ENCODE peak calls at places on chromosomes 6 and 20, in five cellular contexts. T, I, J, P and C are unnamed samples.

GRCh38 chr6:15485875-15486274 is 177.0 kb downstream of the DTNBP1 start:
- DNase-seq in T (no peak), I (no peak), J (no peak), P (no peak), C (no peak)

GRCh38 chr6:101543796-101544195 is 150.3 kb downstream of the GRIK2 start:
- DNase-seq in T (no peak), I (no peak), J (no peak), P (no peak), C (no peak)

GRCh38 chr6:29451471-29452193 is 5.2 kb downstream of the OR11A1 start:
- DNase-seq in T (no peak), I (no peak), J (no peak), P (no peak), C (no peak)

GRCh38 chr6:6221829-6222535 is 98.5 kb downstream of the F13A1 start:
- DNase-seq in T (no peak), I (no peak), J (no peak), P (peak; percentile 41), C (no peak)

GRCh38 chr6:1535295-1535694 is 74.4 kb upstream of the FOXC1 start:
- DNase-seq in T (no peak), I (no peak), J (no peak), P (no peak), C (peak; percentile 41)

GRCh38 chr6:153591165-153591564 is 447.9 kb upstream of the OPRM1 start:
- DNase-seq in T (no peak), I (no peak), J (no peak), P (no peak), C (no peak)

GRCh38 chr6:41200901-41201783 is at the start of gene TREML2:
- DNase-seq in T (no peak), I (no peak), J (no peak), P (no peak), C (no peak)

GRCh38 chr20:62576815-62577214 is 65.5 kb upstream of the SLCO4A1 start:
- DNase-seq in T (no peak), I (no peak), J (no peak), P (no peak), C (no peak)

GRCh38 chr6:2104524-2104880 is 140.9 kb downstream of the GMDS start:
- DNase-seq in T (no peak), I (no peak), J (no peak), P (no peak), C (no peak)

GRCh38 chr6:25122622-25123237 is 156.4 kb upstream of the CARMIL1 start:
- DNase-seq in T (no peak), I (no peak), J (no peak), P (no peak), C (no peak)

GRCh38 chr6:5904527-5904926 is 102.2 kb downstream of the NRN1 start:
- DNase-seq in T (no peak), I (no peak), J (no peak), P (no peak), C (no peak)

GRCh38 chr6:39855356-39855995 is 63.3 kb downstream of the DAAM2 start:
- DNase-seq in T (no peak), I (no peak), J (no peak), P (no peak), C (no peak)

GRCh38 chr6:145271086-145271485 is 464.2 kb downstream of the EPM2A start:
- DNase-seq in T (no peak), I (no peak), J (no peak), P (no peak), C (no peak)

GRCh38 chr6:26155066-26155925 is 68.1 kb downstream of the HFE start:
- DNase-seq in T (peak; percentile 81), I (no peak), J (no peak), P (peak; percentile 43), C (no peak)

GRCh38 chr20:38550274-38550673 is 30.7 kb upstream of the ADIG start:
- DNase-seq in T (no peak), I (no peak), J (no peak), P (peak; percentile 16), C (no peak)

GRCh38 chr6:134106702-134107101 is 54.3 kb upstream of the SLC2A12 start:
- DNase-seq in T (no peak), I (no peak), J (no peak), P (no peak), C (no peak)

GRCh38 chr6:131960371-131961133 is 9.4 kb upstream of the CCN2 start:
- DNase-seq in T (no peak), I (no peak), J (no peak), P (no peak), C (no peak)

GRCh38 chr20:64071341-64072332 is 7.7 kb downstream of the RGS19 start:
- DNase-seq in T (no peak), I (no peak), J (no peak), P (no peak), C (no peak)

GRCh38 chr20:64116541-64117423 is 9.4 kb upstream of the NPBWR2 start:
- DNase-seq in T (peak; percentile 48), I (no peak), J (no peak), P (no peak), C (no peak)

GRCh38 chr6:9484091-9484490 is 930.8 kb downstream of the TFAP2A start:
- DNase-seq in T (no peak), I (no peak), J (no peak), P (no peak), C (no peak)

GRCh38 chr20:47927944-47928343 is 142.7 kb upstream of the SULF2 start:
- DNase-seq in T (no peak), I (no peak), J (no peak), P (no peak), C (no peak)

GRCh38 chr6:35713426-35713825 is 23.4 kb upstream of the ARMC12 start:
- DNase-seq in T (no peak), I (no peak), J (no peak), P (no peak), C (no peak)

GRCh38 chr20:44074252-44075151 is 112.5 kb downstream of the JPH2 start:
- DNase-seq in T (peak; percentile 13), I (no peak), J (no peak), P (no peak), C (no peak)

GRCh38 chr6:95228636-95229035 is 348.7 kb upstream of the MANEA start:
- DNase-seq in T (no peak), I (no peak), J (no peak), P (no peak), C (no peak)

GRCh38 chr6:31350973-31351733 is 5.8 kb downstream of the HLA-B start:
- DNase-seq in T (no peak), I (no peak), J (no peak), P (no peak), C (no peak)